ENCODE peak calls at places on chromosomes 13 and 19, in five cellular contexts. C, T, F, D and W are unnamed samples.

GRCh38 chr19:40322271-40322610 is 26.0 kb downstream of the C19orf47 start:
- DNase-seq in D (no peak), F (no peak), C (no peak), T (no peak), W (no peak)

GRCh38 chr13:113125506-113126264 is 3.1 kb downstream of the F10 start:
- DNase-seq in C (no peak), F (no peak), D (no peak), T (no peak), W (no peak)

GRCh38 chr19:18203863-18204393 is at the start of gene RAB3A:
- DNase-seq in C (peak; percentile 99), T (peak; percentile 100), F (peak; percentile 100), D (peak; percentile 99), W (peak; percentile 99)

GRCh38 chr13:40445557-40445990 is 220.9 kb downstream of the FOXO1 start:
- DNase-seq in D (no peak), F (peak; percentile 77), T (peak; percentile 19), C (peak; percentile 6), W (no peak)

GRCh38 chr13:113901642-113902041 is 37.8 kb upstream of the GAS6 start:
- DNase-seq in F (no peak), D (no peak), T (peak; percentile 10), C (no peak), W (no peak)

GRCh38 chr13:40787062-40787461 is 2.3 kb upstream of the SLC25A15 start:
- DNase-seq in T (no peak), C (no peak), F (no peak), D (no peak), W (no peak)

GRCh38 chr19:310141-310651 is 19.0 kb upstream of the PLPP2 start:
- DNase-seq in C (no peak), D (no peak), T (no peak), F (no peak), W (no peak)

GRCh38 chr19:18049390-18049789 is 37.3 kb downstream of the IL12RB1 start:
- DNase-seq in F (peak; percentile 78), D (no peak), C (no peak), T (peak; percentile 82), W (no peak)

GRCh38 chr19:1851581-1852293 is 3.5 kb upstream of the REXO1 start:
- DNase-seq in F (no peak), T (no peak), D (peak; percentile 64), C (no peak), W (peak; percentile 70)